ENCODE peak calls at places on chromosome 3, in six cellular contexts. B is stimulated activated effector memory CD8-positive, alpha-beta T cell treated with anti-CD3 and anti-CD28 coated beads, Interleukin-12 subunit alpha, Interleukin-12 subunit beta, amount 100 ng/mL, for 72 hours; Y is naive thymus-derived CD4-positive, alpha-beta T cell; O is stimulated activated CD8-positive, alpha-beta memory T cell treated with anti-CD3 and anti-CD28 coated beads, Interleukin-4, amount 100 ng/mL, for 4 hours; Q is caudate nucleus; E is activated CD4-positive, alpha-beta T cell treated with anti-CD3 and anti-CD28 coated beads, Interleukin-2, amount 50 U/mL, for 24 hours. M is an unnamed sample.
A peak's percentile ranks its signal among the peaks of the same experiment; 100 is the strongest.

GRCh38 chr3:141926929-141927328 is 50.5 kb downstream of the ATP1B3 start:
- DNase-seq in B (no peak), Y (no peak), O (no peak), Q (no peak), E (no peak), M (no peak)

GRCh38 chr3:195583831-195584542 is at the start of gene APOD:
- DNase-seq in B (no peak), Y (no peak), O (no peak), Q (peak; percentile 86), E (no peak), M (peak; percentile 78)

GRCh38 chr3:64144241-64144900 is 80.9 kb downstream of the PRICKLE2 start:
- DNase-seq in B (no peak), Y (no peak), O (no peak), Q (no peak), E (no peak), M (no peak)

GRCh38 chr3:60079076-60079475 is 1029.3 kb upstream of the CFAP20DC start:
- DNase-seq in B (no peak), Y (peak; percentile 72), O (no peak), Q (no peak), E (no peak), M (no peak)

GRCh38 chr3:65004795-65005295 is 317.0 kb upstream of the ADAMTS9 start:
- DNase-seq in B (no peak), Y (no peak), O (no peak), Q (peak; percentile 2), E (no peak), M (no peak)

GRCh38 chr3:159894386-159894785 is 94.2 kb upstream of the IL12A start:
- DNase-seq in B (no peak), Y (no peak), O (no peak), Q (peak; percentile 43), E (no peak), M (no peak)

GRCh38 chr3:44337253-44337652 is 1.3 kb upstream of the TCAIM start:
- DNase-seq in B (no peak), Y (no peak), O (no peak), Q (no peak), E (no peak), M (no peak)

GRCh38 chr3:88057650-88058321 is 1.0 kb downstream of the CGGBP1 start:
- DNase-seq in B (no peak), Y (peak; percentile 10), O (no peak), Q (no peak), E (no peak), M (peak; percentile 16)

M was measured in testis.